ENCODE peak calls at places on chromosomes 2 and 18, in seven cellular contexts. E is aorta; L is ovary; H is CD4-positive, CD25-positive, alpha-beta regulatory T cell; R is CD8-positive, alpha-beta memory T cell; N is GM23248; S is endodermal cell. T is an unnamed sample.
A peak's percentile ranks its signal among the peaks of the same experiment; 100 is the strongest.

GRCh38 chr18:62017618-62018017 is 124.8 kb upstream of the RNF152 start:
- DNase-seq in S (no peak), L (peak; percentile 23), H (no peak), E (no peak), N (no peak), R (no peak), T (no peak)

GRCh38 chr2:177282101-177282573 is 17.6 kb upstream of the NFE2L2 start:
- DNase-seq in H (no peak), E (no peak), S (peak; percentile 54), R (no peak), N (peak; percentile 26), L (no peak), T (no peak)

GRCh38 chr18:3541549-3542386 is 91.8 kb downstream of the TGIF1 start:
- DNase-seq in H (peak; percentile 6), S (no peak), N (no peak), E (no peak), R (no peak), L (no peak), T (no peak)

GRCh38 chr2:154013514-154013913 is 141.8 kb downstream of the GALNT13 start:
- DNase-seq in L (no peak), R (no peak), N (no peak), S (no peak), H (no peak), E (no peak), T (no peak)

GRCh38 chr2:240189686-240190085 is 49.2 kb upstream of the OTOS start:
- DNase-seq in R (no peak), N (no peak), E (peak; percentile 19), S (peak; percentile 15), H (no peak), L (peak; percentile 7), T (no peak)

GRCh38 chr18:48333563-48333962 is 75.6 kb downstream of the ZBTB7C start:
- DNase-seq in L (no peak), R (no peak), S (no peak), N (no peak), H (no peak), E (no peak), T (no peak)

GRCh38 chr2:28869494-28870145 is 489 bp downstream of the TRMT61B start:
- DNase-seq in E (no peak), L (peak; percentile 23), N (peak; percentile 79), H (no peak), S (peak; percentile 44), R (no peak), T (no peak)

GRCh38 chr2:136444323-136444722 is 321.0 kb upstream of the THSD7B start:
- DNase-seq in N (peak; percentile 9), L (no peak), S (no peak), E (no peak), H (no peak), R (no peak), T (no peak)

GRCh38 chr2:127646487-127647241 is 711 bp downstream of the GPR17 start:
- DNase-seq in H (no peak), E (peak; percentile 54), R (peak; percentile 25), L (no peak), S (no peak), N (no peak), T (no peak)

GRCh38 chr2:235724964-235725603 is 231.2 kb downstream of the AGAP1 start:
- DNase-seq in L (no peak), H (no peak), E (peak; percentile 75), N (peak; percentile 17), R (no peak), S (no peak), T (no peak)

GRCh38 chr2:128949360-128949759 is 630.7 kb upstream of the HS6ST1 start:
- DNase-seq in S (no peak), L (no peak), R (no peak), E (no peak), N (peak; percentile 0), H (no peak), T (no peak)

GRCh38 chr2:178279142-178279541 is 84.8 kb downstream of the OSBPL6 start:
- DNase-seq in N (peak; percentile 99), L (no peak), E (no peak), H (no peak), S (no peak), R (no peak), T (peak; percentile 99)

GRCh38 chr2:123103902-123104301 is 921.2 kb upstream of the CNTNAP5 start:
- DNase-seq in E (no peak), S (no peak), R (no peak), L (no peak), H (no peak), N (no peak), T (no peak)

GRCh38 chr18:76565238-76566173 is 70.5 kb upstream of the ZNF516 start:
- DNase-seq in H (no peak), N (peak; percentile 96), E (peak; percentile 80), S (peak; percentile 89), L (peak; percentile 75), R (no peak), T (peak; percentile 83)

GRCh38 chr2:74357627-74358026 is 14.4 kb upstream of the SLC4A5 start:
- DNase-seq in R (no peak), N (peak; percentile 74), L (no peak), S (no peak), H (no peak), E (no peak), T (no peak)

GRCh38 chr2:229857634-229858033 is 64.2 kb downstream of the TRIP12 start:
- DNase-seq in R (no peak), E (no peak), S (no peak), L (no peak), N (no peak), H (no peak), T (no peak)

DNA sequence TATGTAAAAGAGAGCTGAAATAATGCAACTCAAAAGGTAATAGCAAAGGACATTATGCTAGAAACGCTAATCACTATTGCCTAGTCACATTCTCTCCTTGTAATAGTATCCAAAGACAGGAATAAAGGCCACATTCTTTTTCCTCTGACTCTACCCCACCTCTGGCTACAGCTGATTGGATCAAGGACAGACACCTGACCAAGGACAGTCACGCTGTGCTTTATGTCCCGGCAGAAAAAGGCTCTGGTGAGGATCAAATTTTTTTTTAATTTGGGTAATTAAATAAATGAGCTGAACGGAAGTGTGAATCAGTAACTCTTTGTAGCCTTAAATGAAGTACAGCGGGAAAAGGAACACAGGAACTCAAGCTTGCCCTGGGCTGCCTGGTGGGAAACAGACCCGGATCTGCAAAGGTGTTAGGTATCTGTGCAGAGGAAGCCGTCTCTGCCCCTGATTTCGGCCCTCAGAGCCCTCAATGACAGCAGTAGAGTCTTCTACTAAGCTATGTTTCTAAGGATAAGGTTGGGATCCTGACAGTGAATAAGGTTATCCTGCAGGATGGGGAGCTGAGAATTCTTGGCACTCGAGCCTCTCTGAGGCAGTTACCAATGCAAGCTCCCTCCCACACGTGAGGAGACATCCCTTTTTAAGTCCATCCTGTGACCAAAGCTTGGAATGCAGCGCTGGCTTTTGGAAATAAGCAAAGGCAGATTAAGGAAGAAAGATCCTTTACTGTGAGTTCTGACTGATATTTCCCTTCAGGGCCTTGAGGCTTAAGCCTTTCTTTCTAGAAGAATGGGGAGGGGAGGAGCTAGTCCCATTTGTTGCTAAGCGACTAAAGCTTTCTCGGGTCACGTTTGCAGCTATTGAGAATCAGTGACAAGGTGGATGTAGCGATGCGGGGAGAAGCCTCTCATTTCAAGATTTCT is 37.8 kb upstream of the IKZF2 start:
- DNase-seq in H (peak; percentile 7), S (peak; percentile 79), R (no peak), N (peak; percentile 62), E (no peak), L (no peak), T (peak; percentile 96)
- H3K4me3 ChIP-seq in H (no peak overlapping the region), S (peak overlapping the region; percentile 74), R (no peak overlapping the region), N (peak overlapping the region; percentile 41), E (no peak overlapping the region), L (no peak overlapping the region), T (no peak overlapping the region)

GRCh38 chr2:46296840-46297545 is at the start of gene EPAS1:
- DNase-seq in E (peak; percentile 98), S (peak; percentile 97), R (peak; percentile 88), H (peak; percentile 88), L (peak; percentile 95), N (peak; percentile 94), T (peak; percentile 77)

GRCh38 chr2:46290019-46290418 is 7.2 kb upstream of the EPAS1 start:
- DNase-seq in H (no peak), S (no peak), N (no peak), R (no peak), L (no peak), E (no peak), T (no peak)

GRCh38 chr2:46294185-46294836 is 2.9 kb upstream of the EPAS1 start:
- DNase-seq in S (peak; percentile 81), E (no peak), H (peak; percentile 40), N (peak; percentile 46), R (no peak), L (no peak), T (no peak)

GRCh38 chr2:46296216-46296839 is 879 bp upstream of the EPAS1 start:
- DNase-seq in N (no peak), L (peak; percentile 68), S (peak; percentile 81), R (no peak), E (peak; percentile 82), H (peak; percentile 28), T (no peak)

DNA sequence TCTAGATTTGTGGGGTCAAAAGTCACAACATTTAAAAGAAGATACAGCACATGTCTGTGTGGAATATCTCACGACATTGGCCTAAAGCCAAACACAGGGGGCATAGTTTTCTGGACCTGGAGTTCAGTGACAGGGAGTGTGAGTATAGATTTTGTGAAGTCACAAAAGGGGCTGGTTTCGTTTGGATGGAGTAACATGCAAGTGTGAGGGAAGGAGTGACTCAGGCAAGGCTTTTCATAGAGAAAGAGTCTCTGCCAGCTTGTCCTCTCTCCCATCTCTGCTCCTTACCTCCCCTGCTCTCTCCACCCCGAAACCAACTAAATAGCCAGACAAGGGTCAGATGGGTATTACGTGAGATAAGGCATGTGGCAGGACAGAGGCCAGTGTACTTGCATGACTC is 3.7 kb upstream of the EPAS1 start:
- DNase-seq in E (no peak), H (no peak), L (no peak), S (no peak), N (peak; percentile 52), R (no peak), T (no peak)
- H3K27me3 ChIP-seq in E (no peaks in the 10 kb centered on the region), H (no peaks in the 10 kb centered on the region), L (no peaks in the 10 kb centered on the region), S (peaks cover 75% of the 10 kb centered on the region), N (no peaks in the 10 kb centered on the region), R (peaks cover 8% of the 10 kb centered on the region), T (peaks cover 12% of the 10 kb centered on the region)

DNA sequence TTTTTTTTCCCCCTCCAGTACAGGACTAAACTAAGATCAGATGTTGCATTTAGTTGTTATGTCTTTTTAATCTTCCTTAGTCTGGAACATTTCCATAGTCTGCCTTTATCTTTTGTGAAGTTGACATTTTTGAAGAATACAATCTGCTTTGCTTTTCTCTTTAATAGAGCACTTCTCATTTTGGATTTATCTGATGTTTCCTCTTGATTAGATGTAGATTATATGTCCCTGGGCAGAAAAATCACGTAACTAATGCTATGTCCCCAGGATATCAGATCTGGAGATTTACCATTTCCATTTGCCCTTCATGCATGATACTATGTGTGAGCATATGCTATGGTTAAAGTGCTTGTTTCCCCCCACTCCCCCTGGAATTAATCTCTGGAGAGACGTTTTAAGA is 6.2 kb downstream of the ZNF638 start:
- DNase-seq in L (no peak), R (no peak), N (no peak), H (no peak), S (no peak), E (no peak), T (no peak)
- H3K4me1 ChIP-seq in L (peaks cover 12% of the 10 kb centered on the region), R (peaks cover 69% of the 10 kb centered on the region), N (peaks cover 26% of the 10 kb centered on the region), H (peaks cover 46% of the 10 kb centered on the region), S (peaks cover 7% of the 10 kb centered on the region), E (peaks cover 2% of the 10 kb centered on the region), T (peaks cover 51% of the 10 kb centered on the region)

DNA sequence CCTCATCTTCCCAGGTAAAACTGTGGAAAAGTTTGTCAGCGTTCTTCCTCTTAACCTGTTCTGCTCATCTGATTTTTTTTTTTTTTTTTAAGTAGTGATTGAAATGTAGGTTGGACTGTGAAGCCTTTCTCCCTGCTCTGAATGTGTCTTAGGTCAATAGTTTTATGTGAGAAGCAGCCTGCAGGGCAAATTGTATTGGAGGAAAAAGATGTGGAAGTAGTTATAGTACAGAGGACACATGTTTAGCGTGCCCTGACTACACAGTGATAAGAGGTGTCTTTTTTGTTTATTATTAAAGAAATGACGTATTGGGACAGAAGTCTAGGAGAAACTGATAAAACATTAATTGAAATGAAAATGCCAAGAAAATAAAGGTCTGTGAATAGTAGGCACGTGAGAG is 1.5 kb downstream of the MTA3 start:
- DNase-seq in S (no peak), H (no peak), R (no peak), L (no peak), E (no peak), N (no peak), T (peak; percentile 35)
- H3K4me3 ChIP-seq in S (peak overlapping the region; percentile 98), H (peak overlapping the region; percentile 65), R (peak overlapping the region; percentile 60), L (peak overlapping the region; percentile 96), E (peak overlapping the region; percentile 95), N (peak overlapping the region; percentile 73), T (peak overlapping the region; percentile 57)

T was measured in HAP-1.